ENCODE peak calls at places on chromosome 6, in eight cellular contexts. M is bronchial epithelial cell, N is lung, T is AG04450, Y is stomach, O is dorsolateral prefrontal cortex, F is fibroblast of mammary gland, W is H9. Z is an unnamed sample.

GRCh38 chr6:158654498-158654897 is 4.6 kb downstream of the SYTL3 start:
- DNase-seq in Y (peak), N (peak), O (peak), F (peak), W (no peak), M (no peak), T (no peak), Z (peak)

GRCh38 chr6:98828210-98828798 is 6.1 kb upstream of the POU3F2 start:
- DNase-seq in M (no peak), N (no peak), W (no peak), T (no peak), Y (no peak), O (no peak), F (no peak), Z (no peak)

GRCh38 chr6:87745966-87746721 is 44.1 kb upstream of the AKIRIN2 start:
- DNase-seq in F (no peak), Y (no peak), N (no peak), M (no peak), W (no peak), O (no peak), T (no peak), Z (no peak)

GRCh38 chr6:70210462-70210861 is 92.4 kb downstream of the COL9A1 start:
- DNase-seq in M (peak), F (peak), W (no peak), N (no peak), O (no peak), Y (no peak), T (no peak), Z (no peak)

GRCh38 chr6:125393449-125393858 is 91.7 kb upstream of the HDDC2 start:
- DNase-seq in Y (no peak), F (no peak), M (no peak), W (no peak), O (no peak), N (no peak), T (no peak), Z (no peak)

GRCh38 chr6:37058084-37058586 is 52.7 kb downstream of the FGD2 start:
- DNase-seq in N (no peak), Y (no peak), F (peak), O (no peak), M (peak), W (no peak), T (no peak), Z (no peak)

GRCh38 chr6:105326216-105326615 is 76.7 kb downstream of the PREP start:
- DNase-seq in Y (peak), M (no peak), T (no peak), N (no peak), O (no peak), F (peak), W (no peak), Z (no peak)

GRCh38 chr6:118350881-118351430 is 197.1 kb upstream of the PLN start:
- DNase-seq in F (peak), N (no peak), T (peak), M (no peak), Y (no peak), W (no peak), O (no peak), Z (no peak)

GRCh38 chr6:105691971-105692370 is 289.1 kb upstream of the PREP start:
- DNase-seq in Y (no peak), N (no peak), M (no peak), T (no peak), F (no peak), O (no peak), W (no peak), Z (no peak)

GRCh38 chr6:15962449-15962764 is 166.5 kb upstream of the MYLIP start:
- DNase-seq in M (peak), W (no peak), T (no peak), F (peak), Y (no peak), N (no peak), O (no peak), Z (no peak)

GRCh38 chr6:140436023-140436811 is 1061.8 kb upstream of the CITED2 start:
- DNase-seq in W (peak), F (peak), Y (no peak), T (peak), M (peak), N (no peak), O (no peak), Z (no peak)

GRCh38 chr6:163083141-163083540 is 331.4 kb upstream of the QKI start:
- DNase-seq in N (no peak), F (no peak), W (peak), T (no peak), M (no peak), O (no peak), Y (no peak), Z (no peak)

GRCh38 chr6:117555882-117556498 is 46.3 kb downstream of the GOPC start:
- DNase-seq in T (no peak), N (peak), Y (peak), W (no peak), M (peak), F (peak), O (no peak), Z (peak)

GRCh38 chr6:31813463-31813849 is 1.6 kb downstream of the HSPA1L start:
- DNase-seq in M (no peak), F (no peak), N (no peak), T (no peak), O (no peak), Y (no peak), W (no peak), Z (no peak)

GRCh38 chr6:145539831-145540230 is 195.5 kb downstream of the EPM2A start:
- DNase-seq in M (peak), T (no peak), N (no peak), F (peak), Y (no peak), W (no peak), O (no peak), Z (no peak)

GRCh38 chr6:144873653-144874378 is 588.7 kb downstream of the UTRN start:
- DNase-seq in Y (no peak), O (no peak), N (no peak), W (no peak), M (no peak), F (peak), T (no peak), Z (no peak)

DNA sequence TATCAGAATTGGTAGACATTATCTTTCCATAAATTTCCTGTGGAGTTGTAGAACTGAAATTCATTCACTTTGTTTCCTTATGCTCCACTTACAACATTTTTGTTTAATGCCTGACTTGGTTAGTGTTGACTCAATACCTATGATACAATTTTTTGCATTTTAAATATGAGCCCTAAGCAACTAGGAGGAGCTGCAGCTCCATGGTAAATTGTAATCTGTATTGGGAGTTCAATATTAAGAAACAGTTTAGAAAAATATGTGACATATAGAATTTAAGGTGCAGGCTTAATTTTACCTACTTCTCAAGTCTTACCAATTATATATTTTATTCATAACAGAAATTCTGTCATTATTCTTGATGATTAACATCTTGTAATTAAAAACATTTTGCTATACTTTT is 868.3 kb downstream of the EYS start:
- DNase-seq in T (no peak), M (no peak), Y (no peak), W (no peak), N (no peak), F (no peak), O (no peak), Z (no peak)
- TF ChIP-seq CTCF in T (peak), M (no peak), Y (no peak), W (no peak), N (no peak), F (no peak), O (no peak), Z (no peak)

GRCh38 chr6:6219716-6220115 is 100.7 kb downstream of the F13A1 start:
- DNase-seq in T (no peak), N (no peak), Y (no peak), F (no peak), W (no peak), O (no peak), M (no peak), Z (no peak)

GRCh38 chr6:6220718-6221117 is 99.7 kb downstream of the F13A1 start:
- DNase-seq in W (no peak), T (no peak), F (peak), M (peak), O (no peak), N (no peak), Y (no peak), Z (no peak)

GRCh38 chr6:6221829-6222535 is 98.5 kb downstream of the F13A1 start:
- DNase-seq in T (no peak), M (peak), W (peak), N (no peak), O (no peak), F (no peak), Y (no peak), Z (no peak)

GRCh38 chr6:6218246-6219085 is 102.0 kb downstream of the F13A1 start:
- DNase-seq in T (no peak), Y (no peak), F (peak), W (no peak), M (peak), N (no peak), O (no peak), Z (no peak)

GRCh38 chr6:6217838-6218237 is 102.6 kb downstream of the F13A1 start:
- DNase-seq in Y (no peak), T (no peak), M (no peak), F (no peak), N (no peak), W (no peak), O (no peak), Z (no peak)
- TF ChIP-seq CTCF in Y (no peak), T (no peak), M (no peak), F (no peak), N (no peak), W (peak), O (no peak), Z (no peak)

DNA sequence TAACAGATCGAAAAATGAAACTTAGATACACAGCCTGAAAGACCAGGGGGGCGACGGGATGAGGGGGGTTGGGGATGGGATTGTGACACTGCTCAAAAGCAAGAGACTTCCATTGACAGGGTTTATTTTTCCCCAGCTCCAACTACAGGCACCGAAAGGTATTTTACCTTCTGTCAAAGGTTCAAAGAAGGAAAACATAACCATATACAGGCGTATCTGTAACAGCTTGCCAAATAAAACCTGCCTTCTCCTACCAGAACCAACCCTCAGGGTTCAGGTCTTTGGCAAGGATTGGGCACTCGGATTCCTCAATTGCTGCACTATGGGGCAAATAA is 1.3 kb downstream of the EPHA7 start:
- DNase-seq in T (no peak), F (no peak), O (no peak), W (no peak), Y (no peak), M (no peak), N (no peak), Z (no peak)
- TF ChIP-seq CTCF in T (no peak), F (no peak), O (no peak), W (no peak), Y (no peak), M (peak), N (no peak), Z (no peak)

GRCh38 chr6:45946887-45947286 is 68.8 kb downstream of the CLIC5 start:
- DNase-seq in F (peak), W (no peak), Y (no peak), T (no peak), M (no peak), O (no peak), N (no peak), Z (no peak)

GRCh38 chr6:45947807-45948206 is 67.9 kb downstream of the CLIC5 start:
- DNase-seq in M (no peak), F (no peak), N (no peak), Y (no peak), W (no peak), O (no peak), T (no peak), Z (no peak)

GRCh38 chr6:45942953-45943352 is 72.7 kb downstream of the CLIC5 start:
- DNase-seq in W (no peak), N (no peak), Y (no peak), T (no peak), M (no peak), O (no peak), F (no peak), Z (no peak)

GRCh38 chr6:45949256-45949655 is 66.4 kb downstream of the CLIC5 start:
- DNase-seq in F (no peak), Y (no peak), T (no peak), N (no peak), M (peak), O (no peak), W (no peak), Z (no peak)

GRCh38 chr6:45946352-45946751 is 69.3 kb downstream of the CLIC5 start:
- DNase-seq in T (peak), F (peak), O (no peak), N (no peak), M (no peak), W (peak), Y (no peak), Z (no peak)
- TF ChIP-seq CTCF in T (peak), F (peak), O (no peak), N (no peak), M (no peak), W (peak), Y (no peak), Z (no peak)

GRCh38 chr6:3147914-3148757 is 9.2 kb downstream of the TUBB2A start:
- DNase-seq in W (no peak), Y (no peak), O (no peak), T (no peak), N (no peak), F (no peak), M (no peak), Z (no peak)
- TF ChIP-seq CTCF in W (peak), Y (no peak), O (no peak), T (no peak), N (no peak), F (peak), M (no peak), Z (no peak)

DNA sequence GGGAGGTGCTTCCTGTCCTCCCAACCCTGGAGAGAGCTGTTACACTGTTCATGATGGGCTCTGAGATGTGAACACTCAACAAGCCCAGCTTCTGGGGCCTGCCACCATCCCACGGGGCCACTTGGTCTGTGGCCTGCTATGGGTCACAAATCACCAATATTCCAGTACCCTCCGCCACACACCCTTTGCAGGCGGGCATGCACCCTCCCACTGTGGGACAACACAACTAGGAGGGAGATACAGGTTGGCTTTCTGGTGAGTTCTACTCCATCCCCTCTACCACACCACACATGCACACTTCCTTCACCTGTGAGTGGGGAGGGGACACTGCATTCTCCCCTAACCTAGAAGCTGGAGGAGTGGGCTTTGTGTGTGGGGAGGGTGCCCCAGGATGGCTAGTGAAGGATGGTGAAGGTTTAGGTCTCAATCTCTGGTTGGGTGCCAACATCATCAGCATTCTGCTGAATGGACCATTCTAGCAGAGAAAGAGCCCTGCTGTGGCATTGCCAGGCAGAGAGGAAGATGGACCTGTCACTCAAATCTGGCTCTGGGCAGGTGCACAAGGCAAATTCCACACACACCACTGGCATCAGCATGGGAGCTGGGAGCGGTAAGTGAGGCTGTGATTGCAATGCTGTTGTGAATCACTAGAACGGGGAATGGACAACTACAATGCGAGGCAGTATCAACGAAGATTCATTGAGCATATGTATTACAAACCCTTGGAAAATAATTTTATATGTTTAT is 175.1 kb downstream of the THBS2 start:
- DNase-seq in M (no peak), T (no peak), F (no peak), N (no peak), Y (no peak), W (no peak), O (no peak), Z (no peak)
- TF ChIP-seq CTCF in M (no peak), T (no peak), F (no peak), N (no peak), Y (no peak), W (no peak), O (no peak), Z (no peak)

GRCh38 chr6:18596529-18596835 is 209.3 kb downstream of the RNF144B start:
- DNase-seq in F (no peak), Y (no peak), O (no peak), T (no peak), W (no peak), M (no peak), N (no peak), Z (no peak)
- TF ChIP-seq CTCF in F (no peak), Y (no peak), O (peak), T (no peak), W (no peak), M (no peak), N (no peak), Z (peak)

Z was measured in natural killer cell.